ENCODE peak calls at places on chromosome 22, in seven cellular contexts. R is mesendoderm; Q is psoas muscle; A is ecto neural progenitor cell; E is GM20000; X is NCI-H1417; H is T-helper 2 cell treated with Interferon-gamma antibody and Interleukin-4, amounts not matched to agents 5 μg/mL and 100 μg/mL, for 36 hours. J is an unnamed sample.

GRCh38 chr22:17606472-17606871 is 22.1 kb downstream of the ATP6V1E1 start:
- DNase-seq in R (no peak), Q (no peak), A (no peak), E (no peak), X (no peak), H (no peak), J (no peak)

GRCh38 chr22:35521358-35522264 is 19.0 kb upstream of the RASD2 start:
- DNase-seq in R (no peak), Q (no peak), A (no peak), E (no peak), X (no peak), H (no peak), J (no peak)

GRCh38 chr22:40509401-40510134 is 127.0 kb downstream of the MRTFA start:
- DNase-seq in R (peak), Q (peak), A (no peak), E (no peak), X (no peak), H (no peak), J (no peak)

GRCh38 chr22:16601437-16602223 is 9.0 kb upstream of the CCT8L2 start:
- DNase-seq in R (no peak), Q (peak), A (no peak), E (no peak), X (no peak), H (no peak), J (no peak)

GRCh38 chr22:22769434-22770279 is 118.0 kb upstream of the IGLL5 start:
- DNase-seq in R (no peak), Q (no peak), A (peak), E (no peak), X (no peak), H (no peak), J (no peak)

GRCh38 chr22:19984201-19984753 is 32.3 kb downstream of the ARVCF start:
- DNase-seq in R (peak), Q (peak), A (no peak), E (no peak), X (no peak), H (no peak), J (no peak)

GRCh38 chr22:24592846-24593809 is at the start of gene LRRC75B:
- DNase-seq in R (peak), Q (peak), A (peak), E (peak), X (no peak), H (peak), J (peak)

GRCh38 chr22:46846154-46846831 is 83.8 kb downstream of the TBC1D22A start:
- DNase-seq in R (no peak), Q (no peak), A (no peak), E (no peak), X (no peak), H (no peak), J (no peak)

GRCh38 chr22:27097933-27098332 is 440.5 kb downstream of the MIAT start:
- DNase-seq in R (peak), Q (no peak), A (no peak), E (no peak), X (no peak), H (no peak), J (no peak)

GRCh38 chr22:41578114-41578513 is 11.5 kb downstream of the PMM1 start:
- DNase-seq in R (no peak), Q (no peak), A (no peak), E (no peak), X (no peak), H (no peak), J (no peak)

GRCh38 chr22:28222976-28223375 is 303.9 kb upstream of the PITPNB start:
- DNase-seq in R (no peak), Q (no peak), A (no peak), E (no peak), X (no peak), H (no peak), J (no peak)

GRCh38 chr22:49760630-49761571 is 66.8 kb downstream of the BRD1 start:
- DNase-seq in R (no peak), Q (no peak), A (peak), E (peak), X (no peak), H (no peak), J (no peak)

GRCh38 chr22:37844904-37845334 is 785 bp upstream of the ANKRD54 start:
- DNase-seq in R (no peak), Q (no peak), A (no peak), E (no peak), X (no peak), H (no peak), J (no peak)

J was measured in esophagus muscularis mucosa.